ENCODE peak calls at places on chromosomes 12 and 14, in six cellular contexts. X is A549, D is uterus, G is IMR-90, E is K562, R is gastrocnemius medialis. Y is an unnamed sample.

GRCh38 chr12:115984607-115985006 is 292.9 kb downstream of the MED13L start:
- DNase-seq in X (no peak), D (no peak), G (no peak), E (no peak), R (no peak), Y (no peak)

GRCh38 chr12:121955258-121956040 is 37.1 kb downstream of the CFAP251 start:
- DNase-seq in X (peak; percentile 48), D (no peak), G (peak; percentile 41), E (peak; percentile 30), R (no peak), Y (no peak)

GRCh38 chr12:83067981-83068380 is 381.3 kb downstream of the TMTC2 start:
- DNase-seq in X (no peak), D (no peak), G (no peak), E (no peak), R (no peak), Y (no peak)

GRCh38 chr14:68961781-68962584 is 17.1 kb downstream of the ACTN1 start:
- DNase-seq in X (peak; percentile 70), D (peak; percentile 80), G (peak; percentile 85), E (no peak), R (no peak), Y (no peak)

GRCh38 chr12:79773896-79774295 is 83.1 kb upstream of the PAWR start:
- DNase-seq in X (no peak), D (no peak), G (no peak), E (no peak), R (no peak), Y (no peak)

GRCh38 chr12:59874781-59875180 is 279.0 kb downstream of the SLC16A7 start:
- DNase-seq in X (no peak), D (no peak), G (peak; percentile 21), E (no peak), R (no peak), Y (no peak)

GRCh38 chr14:59117754-59118153 is 70.7 kb upstream of the DAAM1 start:
- DNase-seq in X (no peak), D (no peak), G (peak; percentile 36), E (no peak), R (no peak), Y (no peak)

GRCh38 chr12:29889737-29890136 is 106.0 kb upstream of the TMTC1 start:
- DNase-seq in X (peak; percentile 39), D (peak; percentile 18), G (peak; percentile 32), E (no peak), R (peak; percentile 35), Y (no peak)

GRCh38 chr12:50132505-50133135 is 20.6 kb downstream of the COX14 start:
- DNase-seq in X (no peak), D (no peak), G (peak; percentile 61), E (no peak), R (no peak), Y (no peak)

GRCh38 chr14:91374287-91374880 is 43.2 kb downstream of the CCDC88C start:
- DNase-seq in X (no peak), D (no peak), G (no peak), E (no peak), R (no peak), Y (no peak)

GRCh38 chr14:104546591-104547309 is 32.8 kb upstream of the C14orf180 start:
- DNase-seq in X (no peak), D (no peak), G (no peak), E (no peak), R (no peak), Y (peak; percentile 34)

GRCh38 chr12:67220065-67220464 is 49.1 kb upstream of the CAND1 start:
- DNase-seq in X (peak; percentile 41), D (no peak), G (no peak), E (no peak), R (no peak), Y (no peak)

GRCh38 chr12:114636723-114637480 is 47.1 kb downstream of the TBX3 start:
- DNase-seq in X (peak; percentile 48), D (no peak), G (peak; percentile 19), E (no peak), R (no peak), Y (no peak)

GRCh38 chr12:126346087-126346486 is 1280.9 kb downstream of the AACS start:
- DNase-seq in X (no peak), D (no peak), G (no peak), E (no peak), R (no peak), Y (no peak)

GRCh38 chr12:3256103-3256551 is 178.9 kb downstream of the TSPAN9 start:
- DNase-seq in X (no peak), D (no peak), G (no peak), E (no peak), R (peak; percentile 59), Y (no peak)

GRCh38 chr12:96205909-96206308 is 11.7 kb downstream of the ELK3 start:
- DNase-seq in X (no peak), D (no peak), G (no peak), E (no peak), R (no peak), Y (no peak)

GRCh38 chr12:81798294-81798693 is 39.1 kb upstream of the PPFIA2 start:
- DNase-seq in X (no peak), D (no peak), G (no peak), E (no peak), R (no peak), Y (no peak)

GRCh38 chr14:45728448-45729225 is 475.6 kb upstream of the MIS18BP1 start:
- DNase-seq in X (no peak), D (no peak), G (no peak), E (no peak), R (no peak), Y (no peak)

GRCh38 chr12:52522346-52523011 is 2.3 kb upstream of the KRT5 start:
- DNase-seq in X (no peak), D (no peak), G (no peak), E (no peak), R (no peak), Y (no peak)

GRCh38 chr12:127273621-127274020 is 993.3 kb upstream of the TMEM132C start:
- DNase-seq in X (no peak), D (no peak), G (peak; percentile 55), E (no peak), R (no peak), Y (no peak)

GRCh38 chr14:87992349-87992719 is 648 bp downstream of the GALC start:
- DNase-seq in X (peak; percentile 3), D (peak; percentile 19), G (peak; percentile 11), E (no peak), R (peak; percentile 13), Y (no peak)

GRCh38 chr14:34365309-34365915 is 96.6 kb downstream of the SPTSSA start:
- DNase-seq in X (peak; percentile 51), D (no peak), G (peak; percentile 13), E (no peak), R (no peak), Y (no peak)

GRCh38 chr12:39467432-39467870 is 24.5 kb upstream of the KIF21A start:
- DNase-seq in X (no peak), D (no peak), G (no peak), E (no peak), R (no peak), Y (no peak)

GRCh38 chr14:76050797-76051392 is 65.3 kb downstream of the IFT43 start:
- DNase-seq in X (peak; percentile 60), D (peak; percentile 54), G (peak; percentile 65), E (peak; percentile 45), R (peak; percentile 29), Y (peak; percentile 76)

GRCh38 chr12:62400135-62400534 is 66.5 kb upstream of the MON2 start:
- DNase-seq in X (no peak), D (no peak), G (no peak), E (no peak), R (no peak), Y (no peak)

GRCh38 chr12:62396750-62397149 is 69.9 kb upstream of the MON2 start:
- DNase-seq in X (no peak), D (no peak), G (peak; percentile 74), E (no peak), R (no peak), Y (no peak)
- TF ChIP-seq POLR2A in X (no peak), D (no peak), G (no peak), E (no peak), R (no peak), Y (no peak)

GRCh38 chr12:132825089-132825488 is 3.6 kb downstream of the GOLGA3 start:
- DNase-seq in X (no peak), D (no peak), G (no peak), E (no peak), R (no peak), Y (no peak)
- H3K4me1 ChIP-seq in X (peaks cover 9% of the 10 kb centered on the region), D (no peaks in the 10 kb centered on the region), G (peaks cover 4% of the 10 kb centered on the region), E (peaks cover 6% of the 10 kb centered on the region), R (peaks cover 15% of the 10 kb centered on the region), Y (peaks cover 23% of the 10 kb centered on the region)

DNA sequence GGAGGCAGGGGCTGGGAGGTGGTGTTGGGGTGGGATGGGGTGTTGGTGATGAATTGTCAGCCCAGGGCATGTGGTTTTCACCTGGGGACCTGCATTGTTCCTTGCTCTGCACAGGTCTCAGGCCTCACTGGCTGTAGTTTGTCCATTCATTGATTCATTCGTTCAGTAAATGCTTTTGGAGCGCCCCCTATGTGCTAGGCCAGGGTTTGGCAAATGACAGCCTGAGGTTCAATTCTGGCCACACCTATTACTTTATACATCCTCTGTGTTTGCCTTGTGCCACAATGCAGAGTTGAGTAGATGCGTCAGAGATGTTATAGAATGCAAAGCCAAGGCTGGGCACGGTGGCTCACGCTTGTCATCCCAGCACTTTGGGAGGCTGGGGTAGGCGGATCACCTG is 4.7 kb downstream of the ADCK1 start:
- DNase-seq in X (peak; percentile 49), D (no peak), G (no peak), E (peak; percentile 20), R (no peak), Y (no peak)
- TF ChIP-seq CTCF in X (peak; percentile 38), D (no peak), G (peak; percentile 29), E (peak; percentile 34), R (no peak), Y (peak; percentile 8)

GRCh38 chr12:90209029-90209428 is 500.4 kb upstream of the ATP2B1 start:
- DNase-seq in X (no peak), D (no peak), G (no peak), E (no peak), R (no peak), Y (no peak)
- TF ChIP-seq POLR2A in X (no peak), D (no peak), G (no peak), E (no peak), R (no peak), Y (no peak)

GRCh38 chr12:24360907-24361306 is 411.4 kb upstream of the SOX5 start:
- DNase-seq in X (no peak), D (no peak), G (peak; percentile 19), E (no peak), R (no peak), Y (no peak)
- H3K4me1 ChIP-seq in X (no peaks in the 10 kb centered on the region), D (peaks cover 6% of the 10 kb centered on the region), G (peaks cover 6% of the 10 kb centered on the region), E (no peaks in the 10 kb centered on the region), R (no peaks in the 10 kb centered on the region), Y (no peaks in the 10 kb centered on the region)

GRCh38 chr14:101078105-101078891 is 174.8 kb upstream of the RTL1 start:
- DNase-seq in X (no peak), D (no peak), G (no peak), E (no peak), R (no peak), Y (peak; percentile 8)
- TF ChIP-seq CTCF in X (no peak), D (no peak), G (no peak), E (no peak), R (no peak), Y (no peak)

GRCh38 chr12:32131666-32132065 is 25.0 kb downstream of the BICD1 start:
- DNase-seq in X (no peak), D (no peak), G (no peak), E (no peak), R (no peak), Y (no peak)
- TF ChIP-seq POLR2A in X (no peak), D (no peak), G (no peak), E (no peak), R (no peak), Y (no peak)